ENCODE peak calls at places on chromosome 12, in four cellular contexts. U is HepG2, C is K562, Z is endothelial cell of umbilical vein. H is an unnamed sample.

GRCh38 chr12:70828391-70828790 is 92.1 kb downstream of the PTPRR start:
- DNase-seq in U (no peak), C (no peak), Z (no peak), H (no peak)

GRCh38 chr12:124703852-124704251 is 136.4 kb upstream of the NCOR2 start:
- DNase-seq in U (peak; percentile 67), C (no peak), Z (no peak), H (no peak)

GRCh38 chr12:51383281-51383905 is 7.8 kb downstream of the GALNT6 start:
- DNase-seq in U (no peak), C (no peak), Z (no peak), H (no peak)

GRCh38 chr12:31736472-31736871 is 7.7 kb upstream of the AMN1 start:
- DNase-seq in U (no peak), C (no peak), Z (peak; percentile 40), H (no peak)

GRCh38 chr12:52243774-52244614 is 11.0 kb downstream of the KRT7 start:
- DNase-seq in U (peak; percentile 13), C (no peak), Z (peak; percentile 84), H (no peak)

GRCh38 chr12:14614704-14615121 is 47.0 kb upstream of the PLBD1 start:
- DNase-seq in U (no peak), C (no peak), Z (no peak), H (no peak)

GRCh38 chr12:110279561-110279960 is 1.5 kb upstream of the ATP2A2 start:
- DNase-seq in U (no peak), C (no peak), Z (no peak), H (no peak)

GRCh38 chr12:64538146-64538545 is 72.1 kb upstream of the RASSF3 start:
- DNase-seq in U (no peak), C (no peak), Z (no peak), H (no peak)

GRCh38 chr12:93102744-93103143 is 173.6 kb upstream of the EEA1 start:
- DNase-seq in U (peak; percentile 92), C (no peak), Z (no peak), H (no peak)

GRCh38 chr12:121614872-121615467 is 11.4 kb upstream of the ORAI1 start:
- DNase-seq in U (no peak), C (no peak), Z (no peak), H (no peak)

GRCh38 chr12:34600592-34601462 is 578.5 kb downstream of the ALG10 start:
- DNase-seq in U (no peak), C (peak; percentile 1), Z (no peak), H (no peak)

GRCh38 chr12:32836710-32837109 is 59.9 kb downstream of the PKP2 start:
- DNase-seq in U (no peak), C (no peak), Z (no peak), H (no peak)

GRCh38 chr12:68560823-68561422 is 49.8 kb upstream of the RAP1B start:
- DNase-seq in U (no peak), C (no peak), Z (no peak), H (no peak)

GRCh38 chr12:109951136-109951535 is 45.0 kb downstream of the GIT2 start:
- DNase-seq in U (no peak), C (no peak), Z (no peak), H (no peak)

GRCh38 chr12:30026621-30027234 is 243.0 kb upstream of the TMTC1 start:
- DNase-seq in U (no peak), C (no peak), Z (peak; percentile 95), H (no peak)

GRCh38 chr12:56248711-56249110 is 9.5 kb downstream of the ANKRD52 start:
- DNase-seq in U (no peak), C (no peak), Z (no peak), H (no peak)

GRCh38 chr12:110807640-110808039 is 39.1 kb upstream of the CCDC63 start:
- DNase-seq in U (no peak), C (no peak), Z (no peak), H (no peak)

DNA sequence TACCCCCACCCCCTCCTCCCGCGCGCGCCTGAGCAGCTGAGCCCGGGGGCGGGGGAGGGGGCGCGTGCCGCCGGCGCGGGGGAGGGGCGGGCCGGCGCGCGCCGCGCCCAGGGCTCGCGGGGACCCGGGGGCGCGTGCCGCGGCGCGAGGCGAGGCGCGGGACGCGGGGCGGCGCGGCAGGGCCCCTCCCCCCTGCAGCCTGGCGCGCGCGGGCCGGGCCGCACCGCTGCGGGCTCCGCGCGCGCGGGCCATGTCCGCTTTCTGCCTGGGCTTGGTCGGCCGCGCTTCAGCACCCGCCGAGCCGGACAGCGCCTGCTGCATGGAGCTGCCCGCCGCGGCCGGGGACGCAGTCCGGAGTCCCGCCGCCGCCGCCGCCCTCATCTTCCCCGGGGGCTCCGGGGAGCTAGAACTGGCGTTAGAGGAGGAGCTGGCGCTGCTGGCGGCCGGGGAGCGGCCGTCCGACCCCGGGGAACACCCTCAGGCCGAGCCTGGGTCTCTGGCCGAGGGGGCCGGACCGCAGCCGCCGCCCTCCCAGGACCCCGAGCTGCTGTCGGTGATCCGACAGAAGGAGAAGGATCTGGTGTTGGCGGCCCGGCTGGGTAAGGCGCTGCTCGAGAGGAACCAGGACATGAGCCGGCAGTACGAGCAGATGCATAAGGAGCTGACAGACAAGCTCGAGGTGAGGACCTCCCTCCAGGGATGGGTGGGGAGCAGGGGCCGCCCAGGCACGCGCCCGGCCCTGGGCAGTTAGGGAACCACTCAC is 764 bp downstream of the BICDL1 start:
- DNase-seq in U (peak; percentile 41), C (peak; percentile 82), Z (peak; percentile 55), H (no peak)
- H3K9ac ChIP-seq in U (peak overlapping the region; percentile 15), C (no peak overlapping the region), Z (no peak overlapping the region), H (no peak overlapping the region)

GRCh38 chr12:91576432-91576831 is 393.8 kb upstream of the DCN start:
- DNase-seq in U (no peak), C (no peak), Z (no peak), H (no peak)

GRCh38 chr12:91582799-91583198 is 400.2 kb upstream of the DCN start:
- DNase-seq in U (no peak), C (no peak), Z (no peak), H (no peak)

GRCh38 chr12:91577586-91578539 is 395.2 kb upstream of the DCN start:
- DNase-seq in U (no peak), C (no peak), Z (peak; percentile 61), H (peak; percentile 45)

GRCh38 chr12:91575631-91576030 is 393.0 kb upstream of the DCN start:
- DNase-seq in U (no peak), C (no peak), Z (no peak), H (no peak)

DNA sequence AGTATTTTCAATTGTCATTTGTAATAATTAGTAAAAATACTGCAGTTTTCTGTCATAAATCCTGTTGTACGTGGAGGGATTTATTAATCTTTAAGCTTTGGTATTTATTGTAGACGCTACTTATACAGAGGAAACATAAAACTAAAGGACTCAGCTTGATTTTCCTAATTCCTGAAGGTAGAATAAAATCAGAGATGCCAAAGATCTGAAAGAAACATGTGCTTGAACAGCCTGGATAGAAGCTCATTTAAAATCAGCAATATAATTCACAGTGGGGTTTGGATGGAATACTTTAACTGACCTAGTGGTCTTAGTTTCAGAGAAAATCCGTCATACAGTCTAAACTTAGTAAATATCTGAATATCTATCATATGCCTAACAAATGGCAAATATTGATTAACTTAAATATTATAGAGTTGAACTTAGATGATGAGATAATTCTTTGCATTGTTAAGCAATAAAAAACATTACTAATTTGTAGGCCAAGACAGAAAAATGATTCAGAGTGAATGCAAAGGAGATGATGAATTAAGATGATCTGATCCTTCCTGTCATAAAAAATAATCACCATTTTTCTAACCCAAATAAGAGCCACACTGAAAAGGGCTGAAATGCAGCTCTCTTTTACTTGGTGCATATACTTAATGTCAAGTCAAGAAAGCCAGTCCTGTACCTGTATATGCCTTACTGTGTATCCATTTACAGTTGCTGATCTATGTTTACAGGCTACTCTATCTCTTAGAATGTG is 397.1 kb upstream of the DCN start:
- DNase-seq in U (no peak), C (no peak), Z (no peak), H (no peak)
- H3K27ac ChIP-seq in U (no peak overlapping the region), C (no peak overlapping the region), Z (no peak overlapping the region), H (no peak overlapping the region)

GRCh38 chr12:108837680-108838079 is 19.7 kb downstream of the SSH1 start:
- DNase-seq in U (no peak), C (no peak), Z (no peak), H (no peak)

GRCh38 chr12:108839011-108839889 is 18.1 kb downstream of the SSH1 start:
- DNase-seq in U (no peak), C (no peak), Z (peak; percentile 91), H (no peak)

GRCh38 chr12:108835860-108836634 is 21.3 kb downstream of the SSH1 start:
- DNase-seq in U (no peak), C (no peak), Z (no peak), H (no peak)

GRCh38 chr12:108838194-108839010 is 19.0 kb downstream of the SSH1 start:
- DNase-seq in U (peak; percentile 80), C (peak; percentile 68), Z (peak; percentile 100), H (no peak)

DNA sequence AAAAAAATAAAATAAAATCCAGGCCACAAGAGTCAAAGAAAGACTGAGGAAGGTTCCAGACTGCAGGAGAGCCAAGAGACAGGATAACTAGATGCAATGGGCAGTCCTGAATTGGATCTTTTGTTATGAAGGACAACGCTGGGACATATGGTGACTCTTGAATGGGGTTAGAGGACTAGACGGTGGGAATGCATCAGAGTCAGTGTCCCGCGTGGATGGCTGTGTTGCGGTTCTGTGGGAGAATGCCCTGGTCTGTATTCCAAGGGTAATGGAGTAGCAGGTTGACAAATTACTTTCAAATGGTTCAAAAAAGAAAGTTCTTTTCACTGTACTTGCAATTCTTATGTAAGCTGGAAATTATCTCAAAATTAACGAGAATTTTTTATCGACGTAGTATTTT is 20.1 kb downstream of the SSH1 start:
- DNase-seq in U (no peak), C (no peak), Z (no peak), H (no peak)
- TF ChIP-seq POLR2AphosphoS5 in U (no peak), C (no peak), Z (no peak), H (no peak)

GRCh38 chr12:75390156-75390898 is 562 bp upstream of the GLIPR1L2 start:
- DNase-seq in U (no peak), C (no peak), Z (no peak), H (no peak)
- H3K9ac ChIP-seq in U (no peak overlapping the region), C (no peak overlapping the region), Z (no peak overlapping the region), H (no peak overlapping the region)

GRCh38 chr12:117072106-117072505 is 27.1 kb downstream of the TESC start:
- DNase-seq in U (no peak), C (no peak), Z (no peak), H (no peak)
- H3K27ac ChIP-seq in U (no peak overlapping the region), C (no peak overlapping the region), Z (no peak overlapping the region), H (no peak overlapping the region)